ENCODE peak calls at places on chromosomes 11 and 22, in nine cellular contexts. U is thoracic aorta; P is neural crest cell; T is neural progenitor cell; E is heart left ventricle; S is H1; M is CD4-positive, alpha-beta T cell; G is sigmoid colon; B is IMR-90. O is an unnamed sample.

GRCh38 chr11:111819161-111820058 is 52.0 kb downstream of the ALG9 start:
- DNase-seq in U (no peak), P (no peak), T (no peak), E (peak; percentile 44), S (no peak), M (no peak), G (no peak), B (peak; percentile 82), O (no peak)

GRCh38 chr22:27045103-27045940 is 387.9 kb downstream of the MIAT start:
- DNase-seq in U (no peak), P (no peak), T (no peak), E (no peak), S (no peak), M (no peak), G (no peak), B (peak; percentile 36), O (no peak)

GRCh38 chr11:13717331-13717730 is 48.9 kb downstream of the FAR1 start:
- DNase-seq in U (no peak), P (no peak), T (no peak), E (no peak), S (no peak), M (no peak), G (no peak), B (peak; percentile 73), O (no peak)

GRCh38 chr11:3123761-3124733 is 41.1 kb downstream of the OSBPL5 start:
- DNase-seq in U (peak; percentile 89), P (no peak), T (no peak), E (peak; percentile 66), S (no peak), M (no peak), G (peak; percentile 97), B (peak; percentile 97), O (no peak)

GRCh38 chr11:22634897-22635629 is 9.4 kb upstream of the FANCF start:
- DNase-seq in U (no peak), P (no peak), T (no peak), E (peak; percentile 16), S (no peak), M (no peak), G (no peak), B (peak; percentile 18), O (no peak)

GRCh38 chr22:20567371-20567847 is 60.0 kb downstream of the MED15 start:
- DNase-seq in U (no peak), P (no peak), T (no peak), E (no peak), S (no peak), M (no peak), G (no peak), B (peak; percentile 66), O (no peak)

GRCh38 chr11:14288189-14288935 is 70.6 kb downstream of the RRAS2 start:
- DNase-seq in U (no peak), P (no peak), T (no peak), E (no peak), S (no peak), M (no peak), G (no peak), B (peak; percentile 89), O (no peak)

GRCh38 chr11:64870893-64871849 is 7.2 kb downstream of the EHD1 start:
- DNase-seq in U (no peak), P (no peak), T (no peak), E (no peak), S (no peak), M (no peak), G (no peak), B (no peak), O (no peak)

GRCh38 chr22:30193031-30193794 is 53.3 kb downstream of the LIF start:
- DNase-seq in U (no peak), P (no peak), T (no peak), E (no peak), S (no peak), M (no peak), G (no peak), B (no peak), O (no peak)

GRCh38 chr11:81658722-81659121 is 1074.9 kb downstream of the FAM181B start:
- DNase-seq in U (no peak), P (no peak), T (peak; percentile 48), E (no peak), S (no peak), M (no peak), G (no peak), B (peak; percentile 9), O (no peak)

GRCh38 chr11:68025047-68025446 is 5.4 kb upstream of the NDUFS8 start:
- DNase-seq in U (no peak), P (no peak), T (no peak), E (no peak), S (no peak), M (no peak), G (no peak), B (no peak), O (no peak)
- TF ChIP-seq CTCF in U (no peak), P (no peak), T (peak; percentile 4), E (no peak), S (peak; percentile 44), M (no peak), G (no peak), B (no peak), O (no peak)

DNA sequence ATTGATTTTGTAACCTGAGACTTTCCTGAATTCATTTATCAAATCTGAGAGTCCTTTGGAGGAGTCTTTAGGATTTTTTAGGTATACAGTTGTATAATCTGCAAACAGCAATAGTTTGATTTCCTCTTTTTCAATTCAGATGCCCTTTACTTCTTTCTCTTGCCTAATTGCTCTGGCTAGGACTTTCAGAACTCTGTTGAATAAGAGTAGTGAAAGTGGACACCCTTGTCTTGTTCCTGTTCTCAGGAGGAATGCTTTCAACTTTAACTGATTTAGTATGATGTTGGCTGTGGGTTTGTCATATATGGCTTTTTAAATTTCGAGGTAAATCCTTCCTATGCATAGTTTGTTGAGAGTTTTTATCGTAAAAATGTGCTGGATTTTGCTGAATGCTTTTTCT is 227.4 kb downstream of the CSNK2A3 start:
- DNase-seq in U (no peak), P (no peak), T (no peak), E (no peak), S (no peak), M (no peak), G (no peak), B (no peak), O (no peak)
- TF ChIP-seq CTCF in U (no peak), P (no peak), T (no peak), E (no peak), S (no peak), M (no peak), G (no peak), B (no peak), O (no peak)

GRCh38 chr11:46827995-46828394 is 18.1 kb downstream of the CKAP5 start:
- DNase-seq in U (no peak), P (no peak), T (no peak), E (no peak), S (no peak), M (no peak), G (no peak), B (peak; percentile 35), O (no peak)

DNA sequence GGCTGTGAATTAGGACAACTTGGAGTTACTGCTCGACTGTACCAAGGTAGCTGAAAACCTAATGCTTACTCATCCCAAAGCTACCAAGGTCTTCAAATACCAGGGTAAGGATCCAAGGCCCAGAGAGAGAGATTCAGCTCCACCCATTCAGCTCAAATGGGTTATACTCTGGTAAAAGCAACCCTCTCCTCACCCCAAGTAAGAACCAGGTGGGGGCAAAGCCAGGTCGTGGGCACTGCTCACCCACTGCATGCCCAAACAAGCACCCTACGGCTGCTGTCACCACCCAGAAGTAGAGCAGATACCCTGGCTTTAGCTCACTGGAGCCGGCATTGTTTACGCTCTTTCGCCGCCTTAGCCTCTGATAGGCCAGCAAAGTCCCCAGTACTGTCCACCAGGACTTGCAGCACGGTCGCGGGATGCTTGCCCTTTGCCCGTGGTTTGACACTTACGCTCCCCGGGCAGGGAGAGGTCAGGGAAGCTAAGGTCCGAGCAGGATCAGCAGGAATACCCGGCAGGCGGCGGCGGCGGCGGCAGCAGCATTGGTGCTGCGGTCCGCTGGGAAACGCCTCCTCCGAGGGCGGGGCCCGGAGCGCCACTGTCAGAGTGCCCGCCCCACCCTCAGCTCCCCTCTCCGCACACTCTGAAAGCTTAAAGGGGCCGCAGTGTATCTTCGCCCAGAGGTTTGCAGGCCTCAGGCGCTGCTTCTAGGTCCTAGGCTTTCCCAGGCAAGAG is 19.6 kb downstream of the CKAP5 start:
- DNase-seq in U (peak; percentile 29), P (peak; percentile 72), T (peak; percentile 93), E (peak; percentile 85), S (no peak), M (peak; percentile 47), G (peak; percentile 91), B (peak; percentile 68), O (peak; percentile 66)
- TF ChIP-seq CTCF in U (no peak), P (no peak), T (no peak), E (no peak), S (no peak), M (no peak), G (no peak), B (no peak), O (peak; percentile 9)

GRCh38 chr11:85180528-85180927 is 446.6 kb downstream of the DLG2 start:
- DNase-seq in U (no peak), P (no peak), T (no peak), E (no peak), S (no peak), M (no peak), G (no peak), B (no peak), O (no peak)
- TF ChIP-seq CTCF in U (no peak), P (no peak), T (no peak), E (no peak), S (no peak), M (no peak), G (no peak), B (no peak), O (no peak)

GRCh38 chr22:24986816-24987215 is 34.3 kb downstream of the KIAA1671 start:
- DNase-seq in U (no peak), P (no peak), T (no peak), E (no peak), S (no peak), M (no peak), G (no peak), B (no peak), O (no peak)
- TF ChIP-seq CTCF in U (no peak), P (no peak), T (no peak), E (no peak), S (no peak), M (no peak), G (no peak), B (no peak), O (no peak)

O was measured in progenitor cell of endocrine pancreas.